ENCODE peak calls at places on chromosomes 5 and 9, in five cellular contexts. One of them, this sample, is unnamed.

GRCh38 chr5:169161022-169161680 is 139.8 kb downstream of the SLIT3 start:
- DNase-seq in A673: no peak
- DNase-seq in fibroblast of mammary gland: peak
- DNase-seq in endodermal cell: peak
- DNase-seq in epithelial cell of proximal tubule: peak
- DNase-seq in this sample: peak

GRCh38 chr9:134066923-134067851 is 639 bp downstream of the BRD3 start:
- DNase-seq in A673: peak
- DNase-seq in fibroblast of mammary gland: peak
- DNase-seq in endodermal cell: peak
- DNase-seq in epithelial cell of proximal tubule: no peak
- DNase-seq in this sample: peak

GRCh38 chr9:17081351-17081750 is 53.5 kb upstream of the CNTLN start:
- DNase-seq in A673: no peak
- DNase-seq in fibroblast of mammary gland: no peak
- DNase-seq in endodermal cell: peak
- DNase-seq in epithelial cell of proximal tubule: no peak
- DNase-seq in this sample: no peak

GRCh38 chr5:173668245-173668800 is 51.9 kb upstream of the BOD1 start:
- DNase-seq in A673: no peak
- DNase-seq in fibroblast of mammary gland: no peak
- DNase-seq in endodermal cell: no peak
- DNase-seq in epithelial cell of proximal tubule: no peak
- DNase-seq in this sample: no peak

GRCh38 chr5:79689541-79690466 is at the start of gene CMYA5:
- DNase-seq in A673: no peak
- DNase-seq in fibroblast of mammary gland: peak
- DNase-seq in endodermal cell: peak
- DNase-seq in epithelial cell of proximal tubule: no peak
- DNase-seq in this sample: peak

GRCh38 chr5:25892251-25892650 is 1146.1 kb downstream of the CDH9 start:
- DNase-seq in A673: no peak
- DNase-seq in fibroblast of mammary gland: no peak
- DNase-seq in endodermal cell: no peak
- DNase-seq in epithelial cell of proximal tubule: peak
- DNase-seq in this sample: no peak

GRCh38 chr5:18805376-18805775 is 1171.1 kb downstream of the TAF11L14 start:
- DNase-seq in A673: no peak
- DNase-seq in fibroblast of mammary gland: no peak
- DNase-seq in endodermal cell: no peak
- DNase-seq in epithelial cell of proximal tubule: no peak
- DNase-seq in this sample: no peak

GRCh38 chr9:92489209-92489608 is 6.9 kb upstream of the ASPN start:
- DNase-seq in A673: no peak
- DNase-seq in fibroblast of mammary gland: peak
- DNase-seq in endodermal cell: no peak
- DNase-seq in epithelial cell of proximal tubule: no peak
- DNase-seq in this sample: no peak

GRCh38 chr5:108345541-108346171 is 36.2 kb downstream of the FBXL17 start:
- DNase-seq in A673: peak
- DNase-seq in fibroblast of mammary gland: peak
- DNase-seq in endodermal cell: no peak
- DNase-seq in epithelial cell of proximal tubule: no peak
- DNase-seq in this sample: no peak

GRCh38 chr9:12774861-12775367 is at the start of gene LURAP1L:
- DNase-seq in A673: peak
- DNase-seq in fibroblast of mammary gland: peak
- DNase-seq in endodermal cell: peak
- DNase-seq in epithelial cell of proximal tubule: peak
- DNase-seq in this sample: peak

GRCh38 chr5:41182666-41183065 is 30.7 kb downstream of the C6 start:
- DNase-seq in A673: no peak
- DNase-seq in fibroblast of mammary gland: no peak
- DNase-seq in endodermal cell: no peak
- DNase-seq in epithelial cell of proximal tubule: no peak
- DNase-seq in this sample: no peak

GRCh38 chr5:150904479-150905311 is at the start of gene ZNF300:
- DNase-seq in A673: peak
- DNase-seq in fibroblast of mammary gland: peak
- DNase-seq in endodermal cell: peak
- DNase-seq in epithelial cell of proximal tubule: peak
- DNase-seq in this sample: peak

GRCh38 chr5:67774796-67775195 is 440.8 kb upstream of the PIK3R1 start:
- DNase-seq in A673: no peak
- DNase-seq in fibroblast of mammary gland: no peak
- DNase-seq in endodermal cell: no peak
- DNase-seq in epithelial cell of proximal tubule: no peak
- DNase-seq in this sample: no peak

GRCh38 chr5:34621280-34622045 is 34.7 kb upstream of the RAI14 start:
- DNase-seq in A673: no peak
- DNase-seq in fibroblast of mammary gland: no peak
- DNase-seq in endodermal cell: peak
- DNase-seq in epithelial cell of proximal tubule: no peak
- DNase-seq in this sample: no peak

GRCh38 chr9:86098793-86099694 is at the start of gene GOLM1:
- DNase-seq in A673: peak
- DNase-seq in fibroblast of mammary gland: peak
- DNase-seq in endodermal cell: peak
- DNase-seq in epithelial cell of proximal tubule: no peak
- DNase-seq in this sample: no peak
- TF ChIP-seq CTCF in A673: no peak
- TF ChIP-seq CTCF in fibroblast of mammary gland: no peak
- TF ChIP-seq CTCF in endodermal cell: peak
- TF ChIP-seq CTCF in epithelial cell of proximal tubule: no peak
- TF ChIP-seq CTCF in this sample: no peak

GRCh38 chr5:103498211-103498610 is 64.4 kb downstream of the NUDT12 start:
- DNase-seq in A673: no peak
- DNase-seq in fibroblast of mammary gland: no peak
- DNase-seq in endodermal cell: no peak
- DNase-seq in epithelial cell of proximal tubule: no peak
- DNase-seq in this sample: peak

GRCh38 chr5:103498800-103499199 is 63.8 kb downstream of the NUDT12 start:
- DNase-seq in A673: no peak
- DNase-seq in fibroblast of mammary gland: no peak
- DNase-seq in endodermal cell: no peak
- DNase-seq in epithelial cell of proximal tubule: no peak
- DNase-seq in this sample: no peak

GRCh38 chr5:103499236-103499635 is 63.4 kb downstream of the NUDT12 start:
- DNase-seq in A673: no peak
- DNase-seq in fibroblast of mammary gland: no peak
- DNase-seq in endodermal cell: no peak
- DNase-seq in epithelial cell of proximal tubule: no peak
- DNase-seq in this sample: no peak

GRCh38 chr5:103502651-103503050 is 59.9 kb downstream of the NUDT12 start:
- DNase-seq in A673: no peak
- DNase-seq in fibroblast of mammary gland: no peak
- DNase-seq in endodermal cell: no peak
- DNase-seq in epithelial cell of proximal tubule: no peak
- DNase-seq in this sample: no peak

DNA sequence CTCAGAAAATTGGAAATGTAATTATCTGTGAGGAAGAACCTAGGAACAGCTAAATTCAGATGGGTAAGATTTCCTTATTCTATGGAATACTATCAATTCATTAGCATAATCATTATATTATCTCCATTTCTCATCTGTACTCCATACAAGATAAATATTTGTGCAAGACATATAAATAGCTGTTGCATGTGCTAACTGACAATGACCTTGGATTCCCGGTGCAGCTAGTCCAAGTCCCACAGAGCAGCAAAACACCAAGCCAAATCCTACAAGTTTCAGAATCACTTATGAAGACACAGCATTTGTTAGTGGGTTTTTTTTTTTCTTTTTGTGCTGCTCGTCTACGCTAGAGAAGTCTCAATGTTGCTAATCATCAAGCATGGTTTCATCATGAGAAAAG is 64.8 kb downstream of the NUDT12 start:
- DNase-seq in A673: no peak
- DNase-seq in fibroblast of mammary gland: no peak
- DNase-seq in endodermal cell: no peak
- DNase-seq in epithelial cell of proximal tubule: no peak
- DNase-seq in this sample: no peak
- H3K4me3 ChIP-seq in A673: no peak
- H3K4me3 ChIP-seq in fibroblast of mammary gland: no peak
- H3K4me3 ChIP-seq in endodermal cell: no peak
- H3K4me3 ChIP-seq in epithelial cell of proximal tubule: no peak
- H3K4me3 ChIP-seq in this sample: peak

GRCh38 chr5:9953691-9954090 is 296.0 kb downstream of the ATPSCKMT start:
- DNase-seq in A673: no peak
- DNase-seq in fibroblast of mammary gland: no peak
- DNase-seq in endodermal cell: peak
- DNase-seq in epithelial cell of proximal tubule: no peak
- DNase-seq in this sample: no peak
- TF ChIP-seq CTCF in A673: no peak
- TF ChIP-seq CTCF in fibroblast of mammary gland: no peak
- TF ChIP-seq CTCF in endodermal cell: no peak
- TF ChIP-seq CTCF in epithelial cell of proximal tubule: no peak
- TF ChIP-seq CTCF in this sample: no peak

GRCh38 chr5:1133510-1134255 is 21.8 kb upstream of the SLC12A7 start:
- DNase-seq in A673: peak
- DNase-seq in fibroblast of mammary gland: no peak
- DNase-seq in endodermal cell: no peak
- DNase-seq in epithelial cell of proximal tubule: no peak
- DNase-seq in this sample: no peak

GRCh38 chr5:1135696-1136525 is 24.0 kb upstream of the SLC12A7 start:
- DNase-seq in A673: no peak
- DNase-seq in fibroblast of mammary gland: no peak
- DNase-seq in endodermal cell: no peak
- DNase-seq in epithelial cell of proximal tubule: no peak
- DNase-seq in this sample: no peak

GRCh38 chr5:1133108-1133507 is 21.2 kb upstream of the SLC12A7 start:
- DNase-seq in A673: no peak
- DNase-seq in fibroblast of mammary gland: no peak
- DNase-seq in endodermal cell: no peak
- DNase-seq in epithelial cell of proximal tubule: no peak
- DNase-seq in this sample: no peak

GRCh38 chr5:1132570-1132969 is 20.7 kb upstream of the SLC12A7 start:
- DNase-seq in A673: no peak
- DNase-seq in fibroblast of mammary gland: no peak
- DNase-seq in endodermal cell: no peak
- DNase-seq in epithelial cell of proximal tubule: no peak
- DNase-seq in this sample: no peak

GRCh38 chr5:1134478-1134877 is 22.6 kb upstream of the SLC12A7 start:
- DNase-seq in A673: no peak
- DNase-seq in fibroblast of mammary gland: no peak
- DNase-seq in endodermal cell: no peak
- DNase-seq in epithelial cell of proximal tubule: no peak
- DNase-seq in this sample: no peak
- H3K4me3 ChIP-seq in A673: no peak
- H3K4me3 ChIP-seq in fibroblast of mammary gland: no peak
- H3K4me3 ChIP-seq in endodermal cell: no peak
- H3K4me3 ChIP-seq in epithelial cell of proximal tubule: no peak
- H3K4me3 ChIP-seq in this sample: no peak

DNA sequence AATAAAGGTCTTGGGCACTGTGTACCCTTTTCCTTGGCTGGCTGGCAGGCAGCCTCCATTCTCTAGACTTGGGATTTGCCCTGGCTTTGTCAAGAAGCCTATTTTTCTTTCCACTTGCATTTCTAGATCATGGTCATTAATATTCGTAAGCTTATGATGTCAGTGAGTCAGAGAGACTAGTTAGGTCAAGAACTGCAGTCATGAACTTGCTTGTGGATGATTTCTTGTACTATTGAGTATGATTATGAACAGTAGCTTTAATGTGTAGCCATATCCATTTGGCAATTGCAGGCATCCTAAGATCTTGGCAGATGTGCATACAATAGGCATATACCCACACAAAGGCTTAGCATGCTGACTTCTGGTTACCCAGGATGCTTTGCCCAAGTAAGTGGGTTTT is 186.8 kb upstream of the CLINT1 start:
- DNase-seq in A673: no peak
- DNase-seq in fibroblast of mammary gland: no peak
- DNase-seq in endodermal cell: no peak
- DNase-seq in epithelial cell of proximal tubule: no peak
- DNase-seq in this sample: no peak
- TF ChIP-seq CTCF in A673: no peak
- TF ChIP-seq CTCF in fibroblast of mammary gland: no peak
- TF ChIP-seq CTCF in endodermal cell: no peak
- TF ChIP-seq CTCF in epithelial cell of proximal tubule: no peak
- TF ChIP-seq CTCF in this sample: no peak